ENCODE peak calls at places on chromosome 11, in nine cellular contexts. W is A549, S is neural progenitor cell, P is tibial artery, V is ovary, X is AG10803, Q is heart left ventricle, K is psoas muscle, T is kidney epithelial cell. O is an unnamed sample.

GRCh38 chr11:44575288-44575672 is 9.8 kb downstream of the CD82 start:
- DNase-seq in W (no peak), S (no peak), P (no peak), V (no peak), X (peak; percentile 65), Q (no peak), K (no peak), T (no peak), O (peak; percentile 47)

GRCh38 chr11:74380746-74381439 is 17.3 kb downstream of the PGM2L1 start:
- DNase-seq in W (peak; percentile 16), S (no peak), P (no peak), V (no peak), X (no peak), Q (no peak), K (no peak), T (no peak), O (peak; percentile 62)

GRCh38 chr11:78535027-78535426 is 39.6 kb downstream of the NARS2 start:
- DNase-seq in W (no peak), S (no peak), P (no peak), V (no peak), X (no peak), Q (no peak), K (no peak), T (no peak), O (no peak)

GRCh38 chr11:87187930-87188329 is 150.2 kb downstream of the TMEM135 start:
- DNase-seq in W (no peak), S (no peak), P (no peak), V (no peak), X (no peak), Q (no peak), K (no peak), T (no peak), O (no peak)

GRCh38 chr11:3055881-3056280 is 1.3 kb downstream of the CARS1 start:
- DNase-seq in W (no peak), S (no peak), P (peak; percentile 54), V (no peak), X (no peak), Q (no peak), K (no peak), T (no peak), O (no peak)

GRCh38 chr11:20067665-20068064 is 92.6 kb downstream of the DBX1 start:
- DNase-seq in W (no peak), S (no peak), P (no peak), V (no peak), X (no peak), Q (no peak), K (no peak), T (no peak), O (no peak)

GRCh38 chr11:93652161-93652597 is 9.3 kb upstream of the CEP295 start:
- DNase-seq in W (peak; percentile 38), S (peak; percentile 37), P (no peak), V (no peak), X (peak; percentile 52), Q (no peak), K (no peak), T (no peak), O (peak; percentile 65)

GRCh38 chr11:90823446-90823845 is 600.6 kb upstream of the CHORDC1 start:
- DNase-seq in W (no peak), S (no peak), P (no peak), V (no peak), X (no peak), Q (no peak), K (no peak), T (no peak), O (no peak)

GRCh38 chr11:121418625-121419114 is 33.4 kb upstream of the SORL1 start:
- DNase-seq in W (no peak), S (no peak), P (no peak), V (no peak), X (no peak), Q (peak; percentile 24), K (no peak), T (no peak), O (no peak)

GRCh38 chr11:102118937-102119336 is 8.7 kb downstream of the YAP1 start:
- DNase-seq in W (peak; percentile 16), S (peak; percentile 74), P (no peak), V (no peak), X (no peak), Q (no peak), K (no peak), T (no peak), O (no peak)

GRCh38 chr11:43278302-43278956 is 33.4 kb upstream of the API5 start:
- DNase-seq in W (peak; percentile 49), S (peak; percentile 68), P (no peak), V (no peak), X (peak; percentile 30), Q (no peak), K (no peak), T (no peak), O (peak; percentile 48)
- H3K4me3 ChIP-seq in W (no peak overlapping the region), S (no peak overlapping the region), P (no peak overlapping the region), V (no peak overlapping the region), X (no peak overlapping the region), Q (no peak overlapping the region), K (no peak overlapping the region), T (no peak overlapping the region), O (no peak overlapping the region)

GRCh38 chr11:125423247-125423849 is 72.7 kb downstream of the FEZ1 start:
- DNase-seq in W (no peak), S (no peak), P (no peak), V (no peak), X (no peak), Q (no peak), K (no peak), T (no peak), O (peak; percentile 11)
- TF ChIP-seq CTCF in W (peak; percentile 35), S (peak; percentile 57), P (no peak), V (no peak), X (peak; percentile 33), Q (no peak), K (peak; percentile 21), T (peak; percentile 60), O (peak; percentile 64)

GRCh38 chr11:316891-317291 is 3.1 kb downstream of the IFITM1 start:
- DNase-seq in W (no peak), S (no peak), P (no peak), V (no peak), X (no peak), Q (no peak), K (no peak), T (no peak), O (no peak)
- H3K4me3 ChIP-seq in W (no peak overlapping the region), S (peak overlapping the region; percentile 31), P (peak overlapping the region; percentile 51), V (peak overlapping the region; percentile 18), X (no peak overlapping the region), Q (peak overlapping the region; percentile 28), K (peak overlapping the region; percentile 67), T (no peak overlapping the region), O (peak overlapping the region; percentile 76)

DNA sequence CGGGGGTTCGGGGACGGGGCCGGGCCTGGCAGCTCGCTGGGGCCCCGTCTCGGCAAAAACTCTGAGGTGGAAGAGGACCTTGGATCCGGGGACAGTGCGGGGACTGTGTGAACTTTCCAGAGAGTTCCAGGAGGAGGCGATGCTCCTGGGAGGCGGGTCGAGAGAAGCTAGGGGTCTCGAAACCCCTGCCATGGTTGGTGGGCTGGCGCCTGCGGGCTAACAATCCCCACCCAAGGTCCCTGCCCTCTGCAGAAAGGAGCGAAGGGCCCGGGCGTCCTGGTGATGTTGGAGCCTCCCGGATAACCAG is 4.7 kb upstream of the GRK2 start:
- DNase-seq in W (no peak), S (no peak), P (no peak), V (no peak), X (no peak), Q (no peak), K (peak; percentile 55), T (no peak), O (no peak)
- TF ChIP-seq CTCF in W (peak; percentile 54), S (peak; percentile 33), P (no peak), V (no peak), X (peak; percentile 34), Q (no peak), K (no peak), T (peak; percentile 45), O (peak; percentile 34)

GRCh38 chr11:66278396-66279091 is 569 bp downstream of the CNIH2 start:
- DNase-seq in W (peak; percentile 63), S (peak; percentile 69), P (no peak), V (peak; percentile 42), X (peak; percentile 20), Q (no peak), K (peak; percentile 42), T (no peak), O (peak; percentile 42)
- H3K4me3 ChIP-seq in W (peak overlapping the region; percentile 42), S (peak overlapping the region; percentile 49), P (peak overlapping the region; percentile 49), V (peak overlapping the region; percentile 34), X (no peak overlapping the region), Q (no peak overlapping the region), K (no peak overlapping the region), T (no peak overlapping the region), O (peak overlapping the region; percentile 20)

GRCh38 chr11:27421819-27422494 is 50.6 kb downstream of the LGR4 start:
- DNase-seq in W (no peak), S (no peak), P (no peak), V (no peak), X (no peak), Q (no peak), K (no peak), T (no peak), O (no peak)
- TF ChIP-seq CTCF in W (no peak), S (no peak), P (no peak), V (no peak), X (no peak), Q (no peak), K (no peak), T (no peak), O (no peak)

DNA sequence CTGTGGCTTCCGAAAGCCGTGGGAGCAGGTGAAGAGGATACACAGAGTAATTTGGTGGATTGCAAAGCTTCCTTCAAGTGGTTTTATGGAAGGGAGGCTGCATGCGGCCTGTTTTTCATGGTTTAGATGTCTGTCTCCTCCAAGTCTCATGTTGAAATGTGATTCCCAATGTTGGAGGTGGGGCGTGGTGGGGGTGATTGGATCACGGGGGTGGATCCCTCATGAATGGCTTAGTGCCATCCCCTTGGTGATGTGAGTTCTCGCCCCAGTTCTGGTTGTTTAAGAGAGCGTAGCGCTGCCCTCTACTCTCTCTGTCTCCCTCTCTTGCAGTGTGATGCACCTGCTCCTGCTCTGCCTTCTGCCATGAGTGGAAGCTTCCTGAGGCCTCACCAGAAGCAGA is 247.8 kb upstream of the B3GAT1 start:
- DNase-seq in W (no peak), S (no peak), P (peak; percentile 10), V (no peak), X (no peak), Q (no peak), K (no peak), T (no peak), O (no peak)
- H3K4me3 ChIP-seq in W (no peak overlapping the region), S (no peak overlapping the region), P (no peak overlapping the region), V (no peak overlapping the region), X (no peak overlapping the region), Q (no peak overlapping the region), K (no peak overlapping the region), T (no peak overlapping the region), O (no peak overlapping the region)

GRCh38 chr11:43573233-43573632 is 107.3 kb upstream of the HSD17B12 start:
- DNase-seq in W (peak; percentile 37), S (peak; percentile 79), P (no peak), V (no peak), X (no peak), Q (no peak), K (no peak), T (no peak), O (peak; percentile 61)
- TF ChIP-seq CTCF in W (peak; percentile 41), S (peak; percentile 84), P (no peak), V (no peak), X (peak; percentile 60), Q (peak; percentile 23), K (peak; percentile 34), T (peak; percentile 48), O (peak; percentile 79)